ENCODE peak calls at places on chromosome 3, in nine cellular contexts. I is H9, U is testis, N is GM12878, F is fibroblast of lung, K is tibial nerve, E is progenitor cell of endocrine pancreas, R is psoas muscle, P is fibroblast of pulmonary artery. Y is an unnamed sample.

GRCh38 chr3:33256249-33256648 is 21.0 kb upstream of the FBXL2 start:
- DNase-seq in E (no peak), K (no peak), P (no peak), R (no peak), F (no peak), I (no peak), N (no peak), U (no peak), Y (no peak)

GRCh38 chr3:30198162-30198561 is 408.2 kb upstream of the TGFBR2 start:
- DNase-seq in R (no peak), P (peak), I (no peak), N (no peak), E (no peak), K (no peak), F (no peak), U (no peak), Y (no peak)

GRCh38 chr3:177751770-177752169 is 554.5 kb upstream of the TBL1XR1 start:
- DNase-seq in N (no peak), U (no peak), I (no peak), F (no peak), K (no peak), P (no peak), E (no peak), R (peak), Y (no peak)

GRCh38 chr3:66475386-66476020 is 25.3 kb downstream of the LRIG1 start:
- DNase-seq in P (no peak), R (no peak), F (no peak), E (no peak), U (no peak), I (no peak), N (no peak), K (no peak), Y (no peak)

GRCh38 chr3:78703944-78704343 is 1063.9 kb downstream of the ROBO1 start:
- DNase-seq in E (no peak), U (no peak), F (no peak), I (no peak), R (no peak), P (peak), K (no peak), N (no peak), Y (no peak)

GRCh38 chr3:46400000-46400734 is 6.7 kb downstream of the CCR5AS start:
- DNase-seq in F (peak), I (no peak), E (no peak), U (no peak), K (no peak), P (peak), N (no peak), R (no peak), Y (no peak)

GRCh38 chr3:198107840-198108734 is 148.1 kb downstream of the LMLN start:
- DNase-seq in K (no peak), E (no peak), N (no peak), R (no peak), U (no peak), I (no peak), F (peak), P (no peak), Y (no peak)

GRCh38 chr3:13780432-13781173 is 99.3 kb downstream of the WNT7A start:
- DNase-seq in U (no peak), E (no peak), R (no peak), N (no peak), K (no peak), F (no peak), P (no peak), I (no peak), Y (no peak)

GRCh38 chr3:42488687-42489086 is 13.8 kb upstream of the VIPR1 start:
- DNase-seq in N (no peak), I (peak), E (no peak), F (no peak), U (no peak), K (no peak), P (no peak), R (no peak), Y (no peak)

GRCh38 chr3:184177331-184177731 is 2.7 kb downstream of the AP2M1 start:
- DNase-seq in N (no peak), P (peak), R (no peak), U (no peak), F (peak), E (no peak), K (no peak), I (no peak), Y (peak)

GRCh38 chr3:147934316-147935188 is 525.4 kb downstream of the ZIC1 start:
- DNase-seq in R (no peak), U (no peak), N (no peak), E (no peak), K (no peak), I (peak), F (no peak), P (no peak), Y (no peak)

GRCh38 chr3:102444101-102444500 is 9.3 kb downstream of the ZPLD1 start:
- DNase-seq in N (no peak), K (no peak), E (no peak), P (peak), U (no peak), I (no peak), F (peak), R (no peak), Y (no peak)

GRCh38 chr3:99579246-99579645 is 59.1 kb upstream of the COL8A1 start:
- DNase-seq in K (no peak), U (no peak), R (no peak), I (no peak), N (no peak), E (no peak), F (peak), P (peak), Y (no peak)

GRCh38 chr3:139555249-139555648 is 15.7 kb upstream of the RBP1 start:
- DNase-seq in K (no peak), R (no peak), F (peak), E (no peak), I (no peak), P (peak), U (no peak), N (no peak), Y (no peak)

GRCh38 chr3:52089691-52090090 is 33.3 kb upstream of the DUSP7 start:
- DNase-seq in P (no peak), N (no peak), E (no peak), K (no peak), U (no peak), I (no peak), R (no peak), F (no peak), Y (no peak)

GRCh38 chr3:190073264-190073663 is 47.4 kb downstream of the P3H2 start:
- DNase-seq in I (no peak), E (no peak), N (no peak), K (no peak), F (no peak), P (no peak), R (no peak), U (no peak), Y (no peak)

GRCh38 chr3:105829879-105830622 is 38.8 kb downstream of the CBLB start:
- DNase-seq in E (no peak), R (no peak), P (peak), F (peak), N (no peak), K (no peak), I (no peak), U (no peak), Y (no peak)

GRCh38 chr3:172094621-172095557 is 55.5 kb downstream of the FNDC3B start:
- DNase-seq in R (no peak), N (peak), P (no peak), U (no peak), I (no peak), F (peak), K (no peak), E (no peak), Y (no peak)

GRCh38 chr3:150454085-150454484 is 46.0 kb downstream of the TSC22D2 start:
- DNase-seq in F (no peak), E (no peak), R (no peak), I (no peak), P (no peak), K (no peak), U (no peak), N (no peak), Y (no peak)

GRCh38 chr3:13005301-13005700 is 67.9 kb downstream of the IQSEC1 start:
- DNase-seq in U (no peak), K (no peak), F (no peak), N (no peak), R (no peak), I (no peak), E (no peak), P (no peak), Y (no peak)

GRCh38 chr3:160667452-160667851 is 9.5 kb upstream of the ARL14 start:
- DNase-seq in K (no peak), E (no peak), F (peak), R (no peak), I (no peak), U (no peak), P (no peak), N (no peak), Y (no peak)

GRCh38 chr3:104564045-104564643 is 802.6 kb upstream of the ALCAM start:
- DNase-seq in K (peak), F (peak), I (peak), U (peak), P (peak), N (no peak), R (no peak), E (no peak), Y (peak)

GRCh38 chr3:69671082-69671952 is 67.9 kb upstream of the MITF start:
- DNase-seq in K (peak), P (peak), I (no peak), N (no peak), U (peak), R (no peak), F (peak), E (peak), Y (no peak)

GRCh38 chr3:17047904-17048303 is 163.1 kb downstream of the PLCL2 start:
- DNase-seq in P (no peak), I (no peak), R (no peak), F (no peak), E (no peak), N (no peak), U (no peak), K (no peak), Y (no peak)

GRCh38 chr3:127354761-127355160 is 66.9 kb upstream of the PRR20G start:
- DNase-seq in U (no peak), P (no peak), E (no peak), F (no peak), N (no peak), R (no peak), K (no peak), I (no peak), Y (no peak)

GRCh38 chr3:160661660-160662059 is 15.3 kb upstream of the ARL14 start:
- DNase-seq in R (no peak), F (no peak), K (no peak), P (no peak), E (no peak), U (no peak), I (no peak), N (no peak), Y (no peak)

GRCh38 chr3:133572158-133573053 is 1.1 kb upstream of the CDV3 start:
- DNase-seq in E (no peak), U (no peak), I (no peak), K (no peak), N (peak), P (peak), F (no peak), R (no peak), Y (no peak)

GRCh38 chr3:144104679-144105078 is 133.1 kb downstream of the DIPK2A start:
- DNase-seq in K (no peak), P (no peak), U (no peak), F (no peak), I (no peak), E (no peak), N (no peak), R (no peak), Y (no peak)

GRCh38 chr3:136547293-136547692 is 204.9 kb downstream of the STAG1 start:
- DNase-seq in P (peak), I (no peak), E (no peak), F (peak), U (no peak), K (no peak), R (no peak), N (peak), Y (no peak)

DNA sequence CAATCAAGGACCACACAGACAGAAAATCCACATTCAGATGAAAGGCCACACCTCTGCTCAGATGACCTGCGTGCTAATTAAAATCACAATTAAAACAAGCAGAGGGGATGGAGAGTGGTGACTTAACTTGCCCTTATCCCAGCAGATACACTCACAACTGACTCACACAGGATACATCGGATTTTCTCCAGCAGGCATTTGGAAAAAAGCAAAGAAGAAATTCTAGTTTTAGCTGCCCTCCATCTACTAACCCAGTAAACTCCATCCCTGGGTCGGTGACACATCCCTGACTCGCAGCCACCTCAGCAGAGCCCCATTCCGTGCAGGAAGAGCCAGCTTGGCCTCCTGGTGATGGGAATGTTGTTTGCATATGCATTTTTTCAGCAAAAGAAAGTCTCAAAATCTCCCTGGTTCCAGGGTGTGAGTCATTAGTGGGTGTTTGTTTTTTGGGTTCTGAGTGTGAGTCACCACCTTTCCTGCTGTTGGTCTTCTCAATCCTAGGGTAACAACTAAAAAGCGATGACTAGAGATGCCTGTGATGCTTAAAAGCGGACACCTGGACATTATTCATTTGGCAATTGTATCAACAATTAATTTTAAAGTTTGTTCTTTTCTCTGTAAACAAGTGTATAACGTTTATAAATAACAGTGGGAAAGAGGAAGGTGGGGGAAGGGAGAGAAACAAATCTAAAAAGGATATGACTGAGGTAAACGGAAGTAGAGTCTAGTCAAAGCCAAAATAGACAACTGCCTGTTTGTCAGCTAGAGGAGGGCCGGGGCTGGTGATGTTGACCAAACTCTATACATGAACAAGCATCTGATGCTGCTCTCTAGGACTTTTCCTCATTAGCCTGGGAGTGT is 49.8 kb upstream of the SLC4A7 start:
- DNase-seq in E (no peak), I (peak), K (peak), N (peak), F (peak), R (peak), U (no peak), P (peak), Y (no peak)
- TF ChIP-seq CTCF in E (peak), I (peak), K (no peak), N (no peak), F (peak), R (no peak), U (no peak), P (peak), Y (no peak)

GRCh38 chr3:11221818-11222217 is 50.4 kb upstream of the ATG7 start:
- DNase-seq in I (no peak), K (no peak), F (no peak), E (no peak), U (no peak), R (no peak), N (no peak), P (peak), Y (no peak)
- TF ChIP-seq CTCF in I (no peak), K (no peak), F (no peak), E (no peak), U (no peak), R (peak), N (no peak), P (peak), Y (no peak)

GRCh38 chr3:50885491-50885890 is 210.8 kb downstream of the DOCK3 start:
- DNase-seq in R (no peak), P (no peak), U (no peak), E (no peak), N (no peak), K (no peak), I (peak), F (no peak), Y (no peak)
- TF ChIP-seq CTCF in R (no peak), P (no peak), U (no peak), E (peak), N (peak), K (no peak), I (peak), F (no peak), Y (peak)

GRCh38 chr3:117407317-117407716 is 697.7 kb downstream of the TUSC7 start:
- DNase-seq in F (peak), E (no peak), K (no peak), I (no peak), U (peak), R (no peak), N (no peak), P (peak), Y (no peak)
- TF ChIP-seq CTCF in F (peak), E (peak), K (no peak), I (peak), U (no peak), R (no peak), N (peak), P (peak), Y (peak)

GRCh38 chr3:49017646-49017977 is 768 bp downstream of the DALRD3 start:
- DNase-seq in K (no peak), E (no peak), R (no peak), F (no peak), P (no peak), N (no peak), U (no peak), I (no peak), Y (no peak)

GRCh38 chr3:49017229-49017615 is 1.2 kb downstream of the DALRD3 start:
- DNase-seq in I (no peak), R (no peak), N (no peak), U (no peak), K (no peak), P (no peak), E (no peak), F (no peak), Y (no peak)

GRCh38 chr3:49018707-49019006 is 277 bp upstream of the DALRD3 start:
- DNase-seq in U (no peak), I (no peak), F (no peak), P (no peak), N (no peak), K (no peak), R (no peak), E (no peak), Y (no peak)

GRCh38 chr3:49016414-49017228 is 1.8 kb downstream of the DALRD3 start:
- DNase-seq in N (no peak), U (no peak), F (no peak), E (no peak), R (no peak), K (no peak), P (no peak), I (no peak), Y (no peak)

GRCh38 chr3:49017978-49018706 is at the start of gene DALRD3:
- DNase-seq in P (peak), E (peak), I (peak), U (peak), N (no peak), K (peak), F (peak), R (peak), Y (peak)
- TF ChIP-seq CTCF in P (no peak), E (no peak), I (peak), U (no peak), N (no peak), K (no peak), F (no peak), R (no peak), Y (no peak)

Y was measured in glutamatergic neuron.